ENCODE peak calls at places on chromosomes 7 and 10, in eight cellular contexts. R, S, L, U, N, B, G and W are unnamed samples.

GRCh38 chr7:74627699-74628411 is 29.7 kb upstream of the GTF2I start:
- DNase-seq in S (peak; percentile 91), R (no peak), L (peak; percentile 21), B (no peak), N (peak; percentile 57), G (no peak), U (peak; percentile 47), W (peak; percentile 91)

GRCh38 chr7:138257459-138258193 is 181.4 kb downstream of the AKR1D1 start:
- DNase-seq in G (no peak), U (no peak), N (peak; percentile 30), R (peak; percentile 53), L (no peak), B (no peak), S (no peak), W (peak; percentile 64)

GRCh38 chr10:119368991-119369869 is 161.9 kb downstream of the GRK5 start:
- DNase-seq in L (no peak), N (no peak), U (no peak), R (no peak), B (no peak), G (no peak), S (no peak), W (no peak)

GRCh38 chr7:76069238-76069638 is 21.3 kb downstream of the MDH2 start:
- DNase-seq in S (peak; percentile 44), B (no peak), N (peak; percentile 68), U (peak; percentile 79), G (no peak), L (peak; percentile 88), R (no peak), W (peak; percentile 93)

GRCh38 chr10:28125701-28126100 is 126.8 kb upstream of the ODAD2 start:
- DNase-seq in U (no peak), R (no peak), B (no peak), N (no peak), S (no peak), L (no peak), G (no peak), W (no peak)

GRCh38 chr7:41656357-41656756 is 46.5 kb downstream of the INHBA start:
- DNase-seq in S (no peak), R (no peak), L (no peak), B (no peak), G (no peak), N (no peak), U (no peak), W (no peak)

GRCh38 chr7:4774804-4775280 is 581 bp upstream of the AP5Z1 start:
- DNase-seq in N (peak; percentile 41), R (no peak), S (no peak), G (no peak), L (peak; percentile 16), B (no peak), U (no peak), W (peak; percentile 61)

GRCh38 chr10:99661370-99661749 is 2.1 kb downstream of the ENTPD7 start:
- DNase-seq in G (no peak), R (no peak), B (no peak), L (peak; percentile 52), U (no peak), N (no peak), S (no peak), W (peak; percentile 39)

GRCh38 chr7:82926477-82926876 is 236.2 kb downstream of the PCLO start:
- DNase-seq in U (no peak), S (peak; percentile 45), B (no peak), R (no peak), L (no peak), N (no peak), G (no peak), W (no peak)

GRCh38 chr10:24718031-24718855 is 5.4 kb downstream of the ARHGAP21 start:
- DNase-seq in R (no peak), L (peak; percentile 63), U (no peak), N (no peak), S (no peak), G (no peak), B (no peak), W (no peak)

GRCh38 chr10:59831658-59832503 is 74.5 kb downstream of the CCDC6 start:
- DNase-seq in L (no peak), R (no peak), N (no peak), B (no peak), G (no peak), U (no peak), S (no peak), W (no peak)

GRCh38 chr7:134290286-134290685 is 26.4 kb downstream of the SLC35B4 start:
- DNase-seq in R (no peak), G (no peak), N (no peak), B (no peak), S (no peak), U (no peak), L (no peak), W (no peak)

GRCh38 chr10:90674927-90675326 is 182.9 kb downstream of the HTR7 start:
- DNase-seq in B (no peak), G (no peak), L (peak; percentile 45), R (no peak), U (no peak), N (no peak), S (no peak), W (no peak)

GRCh38 chr10:64075604-64076003 is 554.4 kb downstream of the REEP3 start:
- DNase-seq in N (no peak), U (no peak), G (no peak), R (no peak), S (no peak), L (no peak), B (no peak), W (no peak)

GRCh38 chr7:24721378-24722030 is 35.8 kb downstream of the GSDME start:
- DNase-seq in N (no peak), B (no peak), G (no peak), L (no peak), U (no peak), S (peak; percentile 42), R (no peak), W (no peak)

GRCh38 chr10:69465457-69466157 is 14.3 kb downstream of the TSPAN15 start:
- DNase-seq in S (no peak), U (no peak), R (no peak), N (no peak), B (no peak), G (no peak), L (no peak), W (no peak)

GRCh38 chr7:26188291-26188999 is 12.1 kb downstream of the HNRNPA2B1 start:
- DNase-seq in R (no peak), L (no peak), N (no peak), S (no peak), G (no peak), B (no peak), U (no peak), W (no peak)

GRCh38 chr7:131040467-131040932 is 287.2 kb upstream of the MKLN1 start:
- DNase-seq in G (no peak), R (peak; percentile 51), N (peak; percentile 87), S (peak; percentile 80), U (peak; percentile 50), L (peak; percentile 48), B (peak; percentile 58), W (peak; percentile 81)

GRCh38 chr10:71338728-71339495 is 19.9 kb downstream of the SLC29A3 start:
- DNase-seq in S (no peak), R (no peak), L (no peak), G (no peak), B (no peak), U (no peak), N (no peak), W (no peak)

GRCh38 chr7:7830122-7830878 is 111.9 kb upstream of the RPA3 start:
- DNase-seq in L (no peak), S (no peak), B (no peak), U (no peak), G (no peak), R (no peak), N (no peak), W (no peak)

DNA sequence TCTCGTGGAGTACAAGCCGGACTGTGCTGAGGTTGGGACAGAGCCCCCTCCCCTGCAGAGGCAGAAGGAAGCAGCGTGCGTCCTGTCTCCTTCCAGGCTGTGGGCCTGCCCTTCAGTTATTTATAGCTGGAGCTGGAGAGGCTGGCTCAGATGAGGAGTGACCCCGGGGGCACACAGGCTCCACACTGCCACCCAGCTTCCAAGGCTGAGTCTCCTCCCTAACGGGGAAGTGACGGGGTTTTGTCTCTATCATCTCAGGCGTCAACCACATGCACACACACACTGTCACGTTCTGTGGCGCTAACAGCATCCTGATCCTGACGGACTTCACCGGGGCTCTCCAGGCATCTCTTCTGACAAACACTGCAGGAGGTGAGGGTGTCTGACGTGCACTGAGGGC is 25.4 kb downstream of the AMZ1 start:
- DNase-seq in U (no peak), B (peak; percentile 38), R (no peak), L (no peak), G (no peak), N (no peak), S (peak; percentile 60), W (peak; percentile 44)
- TF ChIP-seq CTCF in U (peak; percentile 18), B (no peak), R (no peak), L (no peak), G (no peak), N (no peak), S (peak; percentile 15), W (no peak)

DNA sequence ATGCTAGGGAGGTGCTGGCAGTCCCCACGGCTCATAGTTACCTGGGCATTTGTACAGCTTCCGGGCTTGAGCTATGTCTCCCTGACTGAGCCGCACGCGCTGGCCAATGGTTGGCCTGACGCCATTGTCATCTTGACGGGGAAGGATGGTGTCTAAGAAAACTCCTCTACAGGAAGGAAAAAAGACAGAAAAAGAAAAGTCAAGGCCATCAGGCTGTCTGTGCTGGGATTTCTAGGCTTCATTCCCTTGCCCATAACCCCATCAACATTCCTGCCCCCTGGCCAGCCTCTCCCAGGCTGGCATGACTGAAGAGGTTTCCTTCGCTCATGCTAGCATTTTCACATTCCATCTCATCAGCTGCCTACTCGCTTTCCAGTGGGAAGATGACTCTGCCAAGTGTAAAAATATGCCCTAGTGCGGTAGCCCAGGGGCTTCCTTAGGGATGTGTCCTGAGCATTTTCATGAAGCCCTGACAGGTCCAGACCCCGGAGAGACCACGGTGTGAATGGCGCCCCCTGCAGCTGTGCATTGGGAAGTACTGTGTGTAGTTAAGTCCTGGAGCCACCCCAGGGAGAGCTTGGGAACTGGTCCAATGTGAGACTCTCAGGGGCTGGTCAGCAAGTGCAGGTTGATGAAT is 54.5 kb upstream of the OPALIN start:
- DNase-seq in S (no peak), G (no peak), U (no peak), N (peak; percentile 12), L (no peak), R (no peak), B (no peak), W (no peak)
- TF ChIP-seq CTCF in S (peak; percentile 44), G (no peak), U (peak; percentile 73), N (no peak), L (no peak), R (no peak), B (peak; percentile 18), W (no peak)

DNA sequence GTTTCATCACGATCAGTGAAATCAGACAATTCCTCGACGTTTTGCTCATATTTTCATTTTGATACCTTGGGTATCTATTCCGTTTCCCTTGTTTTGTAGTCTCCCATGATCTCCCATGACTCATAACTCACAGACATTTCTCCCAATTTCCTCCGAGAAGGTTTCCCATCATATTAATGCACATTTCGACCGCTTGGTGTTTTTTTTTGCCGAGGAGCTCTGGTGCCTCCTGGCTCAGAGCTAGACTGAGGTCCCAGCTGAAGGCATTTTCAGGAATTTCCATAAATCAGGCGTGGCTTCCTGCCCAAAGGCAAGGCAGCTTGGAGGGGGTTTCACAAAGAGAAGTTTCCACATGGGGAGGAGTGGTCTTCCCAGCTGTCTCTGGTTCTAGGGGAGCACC is 148.2 kb upstream of the TNS3 start:
- DNase-seq in G (no peak), B (no peak), R (no peak), L (no peak), U (no peak), S (no peak), N (no peak), W (no peak)
- TF ChIP-seq CTCF in G (no peak), B (no peak), R (no peak), L (no peak), U (no peak), S (no peak), N (no peak), W (no peak)

GRCh38 chr7:112495820-112496462 is 15.2 kb downstream of the LSMEM1 start:
- DNase-seq in L (no peak), R (no peak), N (peak; percentile 47), G (no peak), U (peak; percentile 60), S (peak; percentile 72), B (no peak), W (peak; percentile 72)
- TF ChIP-seq CTCF in L (peak; percentile 65), R (no peak), N (peak; percentile 39), G (peak; percentile 68), U (peak; percentile 71), S (peak; percentile 73), B (peak; percentile 64), W (peak; percentile 81)